ENCODE peak calls at places on chromosomes 5 and 9, in ten cellular contexts. U, P, G, A, B, H, E, D, X and Q are unnamed samples.

GRCh38 chr5:43303242-43303641 is 10.0 kb downstream of the HMGCS1 start:
- ATAC-seq in D (no peak), A (no peak), H (no peak), B (no peak), P (no peak), G (no peak), E (no peak), U (no peak), X (no peak), Q (no peak)

GRCh38 chr9:133917407-133917806 is 74.7 kb downstream of the VAV2 start:
- ATAC-seq in H (no peak), B (no peak), X (no peak), G (no peak), A (no peak), P (no peak), U (no peak), D (no peak), E (no peak), Q (no peak)

GRCh38 chr5:53480474-53481353 is at the start of gene FST:
- ATAC-seq in X (peak), G (no peak), U (peak), B (peak), H (no peak), P (no peak), E (no peak), A (peak), D (no peak), Q (no peak)

GRCh38 chr5:142281012-142281374 is 43.8 kb downstream of the SPRY4 start:
- ATAC-seq in B (no peak), P (no peak), D (no peak), X (no peak), A (no peak), G (no peak), H (no peak), E (no peak), U (no peak), Q (no peak)

GRCh38 chr9:116539549-116539948 is 147.6 kb upstream of the TRIM32 start:
- ATAC-seq in E (no peak), D (no peak), G (no peak), A (no peak), X (no peak), H (no peak), U (no peak), P (no peak), B (no peak), Q (no peak)

GRCh38 chr5:131548190-131548589 is 86.8 kb downstream of the RAPGEF6 start:
- ATAC-seq in D (peak), E (no peak), G (peak), X (peak), P (peak), B (no peak), H (no peak), U (no peak), A (no peak), Q (peak)

GRCh38 chr5:55173696-55174101 is 722 bp upstream of the CDC20B start:
- ATAC-seq in A (peak), E (peak), D (no peak), U (peak), B (no peak), H (no peak), G (peak), X (no peak), P (peak), Q (no peak)

GRCh38 chr5:150235548-150235895 is 45.7 kb downstream of the SLC6A7 start:
- ATAC-seq in E (no peak), X (no peak), U (no peak), P (no peak), G (no peak), D (no peak), H (no peak), A (no peak), B (no peak), Q (no peak)

GRCh38 chr5:149419532-149420485 is 40.7 kb upstream of the IL17B start:
- ATAC-seq in P (no peak), E (no peak), U (no peak), G (no peak), B (no peak), H (peak), X (no peak), D (no peak), A (no peak), Q (no peak)

GRCh38 chr5:144332265-144332664 is 161.6 kb downstream of the KCTD16 start:
- ATAC-seq in E (peak), A (no peak), U (no peak), H (no peak), X (no peak), B (no peak), G (no peak), D (no peak), P (no peak), Q (no peak)